ENCODE peak calls at places on chromosome 3, in six cellular contexts. B is IMR-90, N is neuronal stem cell, W is H1, I is mesenchymal stem cell, X is trophoblast cell. Z is an unnamed sample.

GRCh38 chr3:171748341-171748918 is 61.9 kb downstream of the PLD1 start:
- DNase-seq in B (peak; percentile 17), N (no peak), W (no peak), I (no peak), X (no peak), Z (no peak)

GRCh38 chr3:44235604-44236484 is 5.8 kb upstream of the TOPAZ1 start:
- DNase-seq in B (peak; percentile 85), N (peak; percentile 63), W (no peak), I (peak; percentile 93), X (peak; percentile 82), Z (peak; percentile 71)

GRCh38 chr3:135412475-135412874 is 553.1 kb upstream of the PPP2R3A start:
- DNase-seq in B (no peak), N (no peak), W (no peak), I (no peak), X (no peak), Z (peak; percentile 35)

GRCh38 chr3:129121016-129121791 is 400 bp downstream of the RAB43 start:
- DNase-seq in B (peak; percentile 26), N (peak; percentile 27), W (no peak), I (peak; percentile 50), X (peak; percentile 45), Z (no peak)

GRCh38 chr3:79767194-79767952 is 425 bp downstream of the ROBO1 start:
- DNase-seq in B (no peak), N (peak; percentile 48), W (peak; percentile 54), I (no peak), X (no peak), Z (peak; percentile 42)

GRCh38 chr3:65732060-65732933 is 306.4 kb downstream of the MAGI1 start:
- DNase-seq in B (peak; percentile 80), N (peak; percentile 72), W (no peak), I (peak; percentile 71), X (no peak), Z (no peak)

GRCh38 chr3:146280859-146281258 is 30.0 kb upstream of the PLSCR4 start:
- DNase-seq in B (peak; percentile 26), N (no peak), W (no peak), I (no peak), X (no peak), Z (no peak)

GRCh38 chr3:27165348-27165747 is 203.8 kb downstream of the NEK10 start:
- DNase-seq in B (peak; percentile 42), N (no peak), W (no peak), I (peak; percentile 71), X (no peak), Z (no peak)

GRCh38 chr3:46609944-46610722 is 2.2 kb upstream of the FAM240A start:
- DNase-seq in B (no peak), N (no peak), W (peak; percentile 30), I (no peak), X (no peak), Z (no peak)

GRCh38 chr3:127069814-127070440 is 87.0 kb downstream of the PLXNA1 start:
- DNase-seq in B (no peak), N (no peak), W (no peak), I (no peak), X (no peak), Z (no peak)

GRCh38 chr3:32508731-32509130 is 6.1 kb upstream of the CMTM6 start:
- DNase-seq in B (peak; percentile 37), N (no peak), W (no peak), I (no peak), X (no peak), Z (no peak)

DNA sequence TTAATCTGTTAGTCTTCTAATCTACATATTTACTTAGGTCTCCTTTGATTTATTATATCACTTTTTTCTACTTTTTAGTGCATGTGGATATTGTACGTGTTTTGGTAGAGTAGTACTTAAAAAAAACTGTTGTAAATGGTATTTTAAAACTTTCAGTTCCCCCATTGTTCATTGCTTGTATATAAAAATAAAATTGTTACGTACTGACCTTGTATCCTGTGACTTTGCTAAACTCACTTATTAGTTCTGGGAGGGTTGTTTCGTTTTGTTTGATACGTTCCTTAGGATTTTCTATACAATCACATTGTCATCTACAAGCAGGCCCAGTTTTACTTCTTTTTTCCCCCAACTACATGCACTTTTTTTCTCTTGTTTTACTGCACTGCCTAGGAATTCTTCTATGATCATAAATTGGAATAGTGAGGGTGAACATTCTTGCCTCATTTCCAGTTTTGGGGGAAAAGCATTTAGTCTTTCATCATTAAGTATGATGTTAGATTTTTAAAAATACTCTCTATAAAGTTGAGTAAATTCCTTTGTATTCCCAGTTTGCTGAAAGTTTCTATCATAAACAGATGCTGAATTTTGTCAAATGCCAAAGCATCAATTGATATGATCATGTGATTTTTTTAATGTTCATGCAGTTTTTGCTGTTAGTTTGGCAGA is 33.5 kb upstream of the ACKR4 start:
- DNase-seq in B (no peak), N (no peak), W (no peak), I (no peak), X (no peak), Z (no peak)
- H3K4me2 ChIP-seq in B (no peak overlapping the region), N (no peak overlapping the region), W (no peak overlapping the region), I (no peak overlapping the region), X (no peak overlapping the region), Z (no peak overlapping the region)

GRCh38 chr3:155262295-155262694 is 31.2 kb downstream of the STRIT1 start:
- DNase-seq in B (no peak), N (no peak), W (no peak), I (no peak), X (no peak), Z (no peak)
- H4K91ac ChIP-seq in B (no peak overlapping the region), N (no peak overlapping the region), W (no peak overlapping the region), I (no peak overlapping the region), X (no peak overlapping the region), Z (no peak overlapping the region)

GRCh38 chr3:62368705-62369475 is 4.5 kb downstream of the FEZF2 start:
- DNase-seq in B (no peak), N (no peak), W (peak; percentile 83), I (no peak), X (no peak), Z (peak; percentile 75)
- H3K27me3 ChIP-seq in B (peaks cover 80% of the 10 kb centered on the region), N (peaks cover 64% of the 10 kb centered on the region), W (peaks cover 95% of the 10 kb centered on the region), I (peaks cover 98% of the 10 kb centered on the region), X (peaks cover 90% of the 10 kb centered on the region), Z (peaks cover 88% of the 10 kb centered on the region)

GRCh38 chr3:149534671-149535394 is 60.3 kb downstream of the TM4SF4 start:
- DNase-seq in B (peak; percentile 67), N (no peak), W (no peak), I (peak; percentile 82), X (no peak), Z (no peak)
- H3K4me2 ChIP-seq in B (peak overlapping the region; percentile 18), N (no peak overlapping the region), W (no peak overlapping the region), I (no peak overlapping the region), X (no peak overlapping the region), Z (no peak overlapping the region)

DNA sequence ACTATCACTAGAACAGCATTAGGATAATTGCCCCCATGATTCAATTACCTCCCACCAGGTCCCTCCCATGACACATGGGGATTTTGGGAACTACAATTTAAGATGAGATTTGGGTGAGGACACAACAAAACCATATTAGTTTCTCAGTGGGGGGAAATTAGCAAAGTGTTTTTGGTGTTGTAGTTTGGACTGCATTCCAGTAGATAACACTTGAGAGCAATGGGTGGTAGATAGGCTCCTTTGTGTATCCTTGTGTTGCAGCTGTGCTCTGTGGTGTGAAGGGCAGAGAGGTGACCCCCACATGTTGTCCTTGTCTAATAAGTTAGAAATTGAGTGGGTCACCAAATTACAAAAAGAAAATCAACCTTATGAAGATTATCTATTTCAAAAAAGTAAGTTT is 223.8 kb downstream of the SATB1 start:
- DNase-seq in B (no peak), N (no peak), W (no peak), I (no peak), X (no peak), Z (no peak)
- H4K91ac ChIP-seq in B (no peak overlapping the region), N (no peak overlapping the region), W (no peak overlapping the region), I (no peak overlapping the region), X (no peak overlapping the region), Z (no peak overlapping the region)

GRCh38 chr3:123315271-123315595 is 113.5 kb downstream of the SEC22A start:
- DNase-seq in B (no peak), N (no peak), W (peak; percentile 60), I (no peak), X (no peak), Z (no peak)
- H3K27me3 ChIP-seq in B (peaks cover 59% of the 10 kb centered on the region), N (peaks cover 7% of the 10 kb centered on the region), W (no peaks in the 10 kb centered on the region), I (peaks cover 82% of the 10 kb centered on the region), X (no peaks in the 10 kb centered on the region), Z (no peaks in the 10 kb centered on the region)

DNA sequence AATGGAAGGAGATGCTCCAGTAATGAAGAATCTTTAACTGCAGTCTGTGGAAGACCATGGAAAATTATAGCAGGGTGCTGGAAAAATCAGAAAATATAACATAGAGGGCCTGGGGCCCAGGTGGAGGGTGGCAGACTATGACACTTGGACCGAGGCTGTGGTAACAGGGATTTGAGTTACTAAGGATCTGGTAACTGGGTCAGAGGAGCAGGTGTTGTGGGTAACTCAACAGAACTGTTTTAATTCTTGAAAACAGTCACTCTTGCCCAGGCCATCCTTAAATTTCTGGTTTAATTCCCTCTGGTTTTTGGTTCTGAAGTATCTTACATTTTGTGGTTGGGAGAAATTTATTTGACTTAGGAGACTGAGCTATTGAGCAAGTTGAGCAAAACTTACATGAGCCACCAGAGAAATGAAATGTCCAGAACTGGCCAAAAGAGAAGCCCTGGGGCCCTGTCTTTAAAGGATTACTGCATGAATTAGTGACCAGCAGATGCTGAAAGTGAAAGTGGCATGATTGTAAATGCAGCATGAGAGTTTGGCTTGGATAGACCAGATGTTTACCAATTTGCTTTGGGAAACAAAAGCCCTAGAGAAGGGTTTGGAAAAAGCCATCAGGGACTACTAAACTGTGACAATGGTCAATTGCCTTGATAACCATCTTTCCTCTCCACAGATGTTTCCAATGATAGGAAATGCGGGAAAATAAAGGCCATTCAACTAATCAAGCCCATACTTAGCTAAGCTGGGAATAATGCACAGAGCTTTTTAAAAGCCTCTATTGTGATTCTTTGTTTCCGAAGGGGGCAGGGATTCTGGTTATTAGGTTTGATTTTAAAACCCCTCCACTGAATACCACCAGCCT is 374.9 kb upstream of the TGFBR2 start:
- DNase-seq in B (peak; percentile 46), N (no peak), W (no peak), I (peak; percentile 76), X (no peak), Z (no peak)
- H3K4me2 ChIP-seq in B (peak overlapping the region; percentile 37), N (no peak overlapping the region), W (no peak overlapping the region), I (no peak overlapping the region), X (no peak overlapping the region), Z (no peak overlapping the region)